ENCODE peak calls at places on chromosomes 7 and 10, in seven cellular contexts. M is adrenal gland; J is GM12865; U is right cardiac atrium; W is GM23248; N is CD4-positive, CD25-positive, alpha-beta regulatory T cell; P is skeletal muscle cell. R is an unnamed sample.
A peak's percentile ranks its signal among the peaks of the same experiment; 100 is the strongest.

GRCh38 chr10:52347327-52347667 is 33.2 kb downstream of the DKK1 start:
- DNase-seq in M (no peak), J (no peak), U (no peak), W (no peak), N (no peak), P (no peak), R (no peak)

GRCh38 chr7:37333075-37333474 is 115.6 kb downstream of the ELMO1 start:
- DNase-seq in M (no peak), J (no peak), U (no peak), W (no peak), N (no peak), P (no peak), R (no peak)

GRCh38 chr10:10869592-10869991 is 148.1 kb upstream of the CELF2 start:
- DNase-seq in M (no peak), J (peak; percentile 80), U (no peak), W (peak; percentile 44), N (no peak), P (no peak), R (no peak)

GRCh38 chr7:20005081-20005480 is 212.1 kb downstream of the MACC1 start:
- DNase-seq in M (no peak), J (no peak), U (no peak), W (no peak), N (no peak), P (no peak), R (no peak)

GRCh38 chr10:61663466-61663865 is 737 bp downstream of the CABCOCO1 start:
- DNase-seq in M (no peak), J (no peak), U (no peak), W (peak; percentile 16), N (no peak), P (no peak), R (no peak)

GRCh38 chr10:128880221-128880620 is 586.8 kb upstream of the MGMT start:
- DNase-seq in M (no peak), J (no peak), U (no peak), W (no peak), N (no peak), P (no peak), R (no peak)

GRCh38 chr10:4849555-4850242 is 23.7 kb downstream of the AKR1E2 start:
- DNase-seq in M (peak; percentile 92), J (peak; percentile 90), U (peak; percentile 93), W (peak; percentile 97), N (peak; percentile 79), P (peak; percentile 85), R (peak; percentile 89)

GRCh38 chr10:77341055-77341454 is 296.6 kb downstream of the KCNMA1 start:
- DNase-seq in M (no peak), J (no peak), U (no peak), W (no peak), N (no peak), P (no peak), R (no peak)

GRCh38 chr7:149882264-149883048 is 8.7 kb downstream of the ATP6V0E2 start:
- DNase-seq in M (no peak), J (no peak), U (peak; percentile 67), W (no peak), N (no peak), P (no peak), R (no peak)

GRCh38 chr10:125779403-125780327 is 4.0 kb upstream of the MMP21 start:
- DNase-seq in M (no peak), J (no peak), U (no peak), W (no peak), N (no peak), P (no peak), R (no peak)

GRCh38 chr7:88105231-88105630 is 114.6 kb downstream of the SRI start:
- DNase-seq in M (no peak), J (no peak), U (no peak), W (no peak), N (no peak), P (no peak), R (no peak)

GRCh38 chr7:27165089-27165654 is at the start of gene HOXA9:
- DNase-seq in M (peak; percentile 89), J (no peak), U (no peak), W (peak; percentile 99), N (peak; percentile 36), P (peak; percentile 94), R (no peak)
- H3K4me3 ChIP-seq in M (no peak within 1 kb of the TSS), J (no peak within 1 kb of the TSS), U (no peak within 1 kb of the TSS), W (peak within 1 kb of the TSS; percentile 83), N (no peak within 1 kb of the TSS), P (peak within 1 kb of the TSS; percentile 78), R (no peak within 1 kb of the TSS)

GRCh38 chr10:6511347-6511746 is 68.7 kb downstream of the PRKCQ start:
- DNase-seq in M (no peak), J (no peak), U (no peak), W (no peak), N (no peak), P (no peak), R (no peak)

GRCh38 chr10:6512182-6512581 is 67.9 kb downstream of the PRKCQ start:
- DNase-seq in M (no peak), J (no peak), U (no peak), W (no peak), N (no peak), P (no peak), R (no peak)

GRCh38 chr10:6514180-6514579 is 65.9 kb downstream of the PRKCQ start:
- DNase-seq in M (no peak), J (no peak), U (no peak), W (no peak), N (no peak), P (no peak), R (no peak)

GRCh38 chr10:6514844-6515780 is 65.0 kb downstream of the PRKCQ start:
- DNase-seq in M (no peak), J (no peak), U (no peak), W (no peak), N (no peak), P (no peak), R (no peak)

DNA sequence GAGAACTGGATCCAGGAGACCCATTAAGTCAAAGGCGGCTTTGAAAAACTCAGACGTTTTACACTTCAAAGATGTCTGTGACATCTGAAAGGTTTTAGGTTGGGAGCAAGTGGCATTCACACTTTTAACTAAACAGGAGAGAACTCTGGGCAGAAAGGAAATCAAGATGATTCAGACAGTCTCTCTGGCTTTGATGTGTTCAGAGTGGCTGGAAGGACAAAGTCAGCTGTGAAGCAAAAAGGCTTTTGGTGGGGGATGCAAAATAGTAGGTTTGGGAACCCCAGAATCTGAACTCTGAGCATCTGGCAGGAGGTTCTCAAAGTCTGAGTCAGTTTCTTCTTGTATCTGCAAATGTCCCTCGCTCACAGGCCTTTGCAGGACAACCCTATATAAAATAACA is 66.6 kb downstream of the PRKCQ start:
- DNase-seq in M (no peak), J (no peak), U (no peak), W (no peak), N (no peak), P (no peak), R (peak; percentile 79)
- H3K4me3 ChIP-seq in M (no peak overlapping the region), J (no peak overlapping the region), U (no peak overlapping the region), W (no peak overlapping the region), N (no peak overlapping the region), P (no peak overlapping the region), R (no peak overlapping the region)

GRCh38 chr10:123993534-123994416 is 99.6 kb downstream of the CHST15 start:
- DNase-seq in M (no peak), J (no peak), U (no peak), W (no peak), N (no peak), P (no peak), R (no peak)

GRCh38 chr10:123996302-123996701 is 97.1 kb downstream of the CHST15 start:
- DNase-seq in M (no peak), J (no peak), U (no peak), W (no peak), N (no peak), P (no peak), R (no peak)

GRCh38 chr10:123994417-123995081 is 98.8 kb downstream of the CHST15 start:
- DNase-seq in M (peak; percentile 79), J (peak; percentile 67), U (peak; percentile 88), W (peak; percentile 94), N (peak; percentile 73), P (no peak), R (peak; percentile 38)

GRCh38 chr10:123995461-123996131 is 97.8 kb downstream of the CHST15 start:
- DNase-seq in M (peak; percentile 54), J (peak; percentile 70), U (peak; percentile 50), W (peak; percentile 90), N (peak; percentile 10), P (peak; percentile 50), R (no peak)

GRCh38 chr10:123995082-123995460 is 98.3 kb downstream of the CHST15 start:
- DNase-seq in M (no peak), J (no peak), U (no peak), W (no peak), N (no peak), P (no peak), R (no peak)
- H3K4me3 ChIP-seq in M (no peak overlapping the region), J (no peak overlapping the region), U (peak overlapping the region; percentile 2), W (peak overlapping the region; percentile 65), N (no peak overlapping the region), P (peak overlapping the region; percentile 19), R (no peak overlapping the region)

DNA sequence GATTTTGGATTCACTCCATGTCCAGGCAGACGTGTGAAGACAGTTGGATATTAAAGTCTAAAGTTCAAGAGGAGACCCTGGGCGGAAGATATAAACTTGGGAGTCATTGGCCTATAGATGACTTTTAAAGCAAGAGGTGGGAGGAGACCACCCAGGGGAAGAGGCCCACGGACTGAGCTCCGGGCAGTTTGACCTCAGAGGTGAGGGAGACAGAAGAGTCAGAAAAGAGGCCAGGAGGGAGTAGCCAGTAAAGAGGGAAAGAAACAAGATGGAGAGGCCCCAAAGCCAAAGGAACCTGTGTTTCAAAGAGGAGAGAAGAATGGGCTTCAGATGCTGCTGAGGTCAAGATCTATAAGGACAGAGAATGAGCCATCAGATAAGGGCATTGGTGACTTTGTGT is 11.4 kb downstream of the CARD11 start:
- DNase-seq in M (no peak), J (no peak), U (no peak), W (no peak), N (no peak), P (no peak), R (no peak)
- H3K4me3 ChIP-seq in M (no peak overlapping the region), J (no peak overlapping the region), U (no peak overlapping the region), W (no peak overlapping the region), N (no peak overlapping the region), P (no peak overlapping the region), R (no peak overlapping the region)

R was measured in Jurkat, Clone E6-1.